ENCODE peak calls at places on chromosomes 12 and 14, in eight cellular contexts. One of them, this sample, is unnamed.

GRCh38 chr12:95102916-95103671 is 29.7 kb upstream of the NR2C1 start:
- DNase-seq in upper lobe of right lung: no peak
- DNase-seq in pancreas: no peak
- DNase-seq in ovary: no peak
- DNase-seq in fibroblast of the aortic adventitia: peak
- DNase-seq in AG09309: peak
- DNase-seq in nephron progenitor cell: no peak
- DNase-seq in hepatocyte: peak
- DNase-seq in this sample: no peak

GRCh38 chr12:118737985-118738540 is 243.3 kb upstream of the SRRM4 start:
- DNase-seq in pancreas: no peak
- DNase-seq in ovary: no peak
- DNase-seq in nephron progenitor cell: no peak
- DNase-seq in upper lobe of right lung: no peak
- DNase-seq in AG09309: no peak
- DNase-seq in fibroblast of the aortic adventitia: no peak
- DNase-seq in hepatocyte: no peak
- DNase-seq in this sample: no peak

GRCh38 chr14:23877538-23878180 is 75.9 kb upstream of the DHRS4 start:
- DNase-seq in ovary: no peak
- DNase-seq in upper lobe of right lung: no peak
- DNase-seq in hepatocyte: no peak
- DNase-seq in AG09309: no peak
- DNase-seq in fibroblast of the aortic adventitia: no peak
- DNase-seq in nephron progenitor cell: no peak
- DNase-seq in pancreas: no peak
- DNase-seq in this sample: no peak

GRCh38 chr12:25712169-25712568 is 159.1 kb upstream of the LMNTD1 start:
- DNase-seq in pancreas: no peak
- DNase-seq in nephron progenitor cell: no peak
- DNase-seq in upper lobe of right lung: no peak
- DNase-seq in AG09309: no peak
- DNase-seq in ovary: no peak
- DNase-seq in fibroblast of the aortic adventitia: no peak
- DNase-seq in hepatocyte: no peak
- DNase-seq in this sample: no peak

GRCh38 chr12:38123566-38124246 is 192.9 kb upstream of the ALG10B start:
- DNase-seq in nephron progenitor cell: no peak
- DNase-seq in fibroblast of the aortic adventitia: no peak
- DNase-seq in pancreas: no peak
- DNase-seq in hepatocyte: no peak
- DNase-seq in AG09309: no peak
- DNase-seq in upper lobe of right lung: no peak
- DNase-seq in ovary: no peak
- DNase-seq in this sample: no peak

GRCh38 chr12:102964872-102965271 is 7.4 kb downstream of the ASCL1 start:
- DNase-seq in hepatocyte: peak
- DNase-seq in fibroblast of the aortic adventitia: no peak
- DNase-seq in AG09309: no peak
- DNase-seq in nephron progenitor cell: peak
- DNase-seq in upper lobe of right lung: no peak
- DNase-seq in ovary: no peak
- DNase-seq in pancreas: peak
- DNase-seq in this sample: no peak

GRCh38 chr14:44846232-44846824 is 115.4 kb downstream of the KLHL28 start:
- DNase-seq in upper lobe of right lung: no peak
- DNase-seq in nephron progenitor cell: peak
- DNase-seq in AG09309: peak
- DNase-seq in pancreas: no peak
- DNase-seq in hepatocyte: peak
- DNase-seq in ovary: no peak
- DNase-seq in fibroblast of the aortic adventitia: peak
- DNase-seq in this sample: no peak

GRCh38 chr14:106883218-106883692 is 1356.9 kb downstream of the TMEM121 start:
- DNase-seq in pancreas: no peak
- DNase-seq in AG09309: no peak
- DNase-seq in ovary: peak
- DNase-seq in fibroblast of the aortic adventitia: no peak
- DNase-seq in upper lobe of right lung: no peak
- DNase-seq in nephron progenitor cell: peak
- DNase-seq in hepatocyte: no peak
- DNase-seq in this sample: no peak

GRCh38 chr12:68268971-68269370 is 15.6 kb upstream of the IL22 start:
- DNase-seq in nephron progenitor cell: no peak
- DNase-seq in ovary: no peak
- DNase-seq in AG09309: no peak
- DNase-seq in fibroblast of the aortic adventitia: peak
- DNase-seq in pancreas: no peak
- DNase-seq in upper lobe of right lung: no peak
- DNase-seq in hepatocyte: no peak
- DNase-seq in this sample: no peak

GRCh38 chr14:28751467-28752058 is 15.0 kb upstream of the FOXG1 start:
- DNase-seq in fibroblast of the aortic adventitia: peak
- DNase-seq in hepatocyte: peak
- DNase-seq in ovary: no peak
- DNase-seq in pancreas: no peak
- DNase-seq in AG09309: peak
- DNase-seq in upper lobe of right lung: no peak
- DNase-seq in nephron progenitor cell: peak
- DNase-seq in this sample: no peak

GRCh38 chr14:36767603-36768281 is 106.1 kb downstream of the PAX9 start:
- DNase-seq in hepatocyte: no peak
- DNase-seq in upper lobe of right lung: no peak
- DNase-seq in pancreas: no peak
- DNase-seq in ovary: no peak
- DNase-seq in nephron progenitor cell: peak
- DNase-seq in AG09309: no peak
- DNase-seq in fibroblast of the aortic adventitia: no peak
- DNase-seq in this sample: no peak

GRCh38 chr14:77151245-77151644 is 9.7 kb upstream of the ZDHHC22 start:
- DNase-seq in hepatocyte: peak
- DNase-seq in ovary: no peak
- DNase-seq in fibroblast of the aortic adventitia: no peak
- DNase-seq in upper lobe of right lung: no peak
- DNase-seq in AG09309: no peak
- DNase-seq in nephron progenitor cell: peak
- DNase-seq in pancreas: no peak
- DNase-seq in this sample: peak

GRCh38 chr14:78747809-78748208 is 577.6 kb downstream of the NRXN3 start:
- DNase-seq in fibroblast of the aortic adventitia: no peak
- DNase-seq in AG09309: no peak
- DNase-seq in nephron progenitor cell: no peak
- DNase-seq in upper lobe of right lung: no peak
- DNase-seq in pancreas: no peak
- DNase-seq in hepatocyte: no peak
- DNase-seq in ovary: no peak
- DNase-seq in this sample: no peak

GRCh38 chr12:104063712-104064030 is 660 bp upstream of the HCFC2 start:
- DNase-seq in ovary: no peak
- DNase-seq in upper lobe of right lung: no peak
- DNase-seq in pancreas: no peak
- DNase-seq in hepatocyte: no peak
- DNase-seq in nephron progenitor cell: no peak
- DNase-seq in fibroblast of the aortic adventitia: peak
- DNase-seq in AG09309: no peak
- DNase-seq in this sample: no peak

GRCh38 chr12:9049520-9050133 is 60.3 kb downstream of the KLRG1 start:
- DNase-seq in fibroblast of the aortic adventitia: peak
- DNase-seq in ovary: no peak
- DNase-seq in hepatocyte: peak
- DNase-seq in pancreas: no peak
- DNase-seq in nephron progenitor cell: peak
- DNase-seq in AG09309: peak
- DNase-seq in upper lobe of right lung: no peak
- DNase-seq in this sample: no peak

DNA sequence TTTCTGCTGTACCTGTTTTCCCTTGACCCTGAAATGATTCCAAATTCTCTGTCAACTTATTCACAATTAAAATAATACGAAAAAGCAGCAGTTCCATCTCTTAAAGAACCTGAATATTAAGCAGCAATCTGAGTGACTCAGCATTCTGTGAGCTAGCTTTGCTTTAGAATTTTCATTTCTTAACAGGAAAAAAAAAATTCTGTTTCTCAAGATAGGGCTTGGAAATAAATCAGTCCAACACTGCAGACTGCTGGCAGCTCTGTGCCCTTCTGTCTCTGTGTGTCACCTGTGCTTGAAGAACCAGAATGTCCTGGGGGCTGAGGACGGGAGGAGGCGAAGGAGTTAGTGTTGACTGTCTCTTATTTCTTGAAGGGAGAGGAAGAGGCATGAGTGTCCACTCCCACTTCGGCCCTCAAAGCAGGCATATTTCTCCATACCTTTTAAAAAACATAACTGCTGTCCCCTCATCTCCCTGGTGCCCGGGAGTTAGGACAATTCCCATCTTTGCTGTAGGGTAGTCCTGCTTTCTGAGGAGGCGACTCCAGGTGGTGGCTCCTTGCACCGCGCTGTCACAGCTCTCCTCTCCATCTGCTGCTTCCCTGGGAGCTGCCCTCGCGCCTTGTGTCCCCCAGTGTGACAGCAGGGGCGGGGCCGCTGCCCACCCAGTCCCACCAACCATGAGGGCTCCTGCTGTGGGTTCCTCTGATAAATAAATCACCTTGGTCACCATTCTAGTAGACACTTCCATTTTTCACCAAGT is 203.1 kb downstream of the CALM1 start:
- DNase-seq in AG09309: no peak
- DNase-seq in upper lobe of right lung: no peak
- DNase-seq in nephron progenitor cell: no peak
- DNase-seq in pancreas: no peak
- DNase-seq in ovary: no peak
- DNase-seq in hepatocyte: peak
- DNase-seq in fibroblast of the aortic adventitia: peak
- DNase-seq in this sample: no peak
- TF ChIP-seq CTCF in AG09309: peak
- TF ChIP-seq CTCF in upper lobe of right lung: no peak
- TF ChIP-seq CTCF in nephron progenitor cell: no peak
- TF ChIP-seq CTCF in pancreas: no peak
- TF ChIP-seq CTCF in ovary: no peak
- TF ChIP-seq CTCF in hepatocyte: peak
- TF ChIP-seq CTCF in fibroblast of the aortic adventitia: peak
- TF ChIP-seq CTCF in this sample: peak

GRCh38 chr14:68890173-68890931 is 88.8 kb downstream of the ACTN1 start:
- DNase-seq in hepatocyte: no peak
- DNase-seq in fibroblast of the aortic adventitia: no peak
- DNase-seq in upper lobe of right lung: no peak
- DNase-seq in nephron progenitor cell: no peak
- DNase-seq in ovary: no peak
- DNase-seq in pancreas: no peak
- DNase-seq in AG09309: no peak
- DNase-seq in this sample: no peak

GRCh38 chr14:68886109-68886434 is 93.0 kb downstream of the ACTN1 start:
- DNase-seq in ovary: no peak
- DNase-seq in AG09309: no peak
- DNase-seq in fibroblast of the aortic adventitia: no peak
- DNase-seq in hepatocyte: no peak
- DNase-seq in nephron progenitor cell: no peak
- DNase-seq in upper lobe of right lung: no peak
- DNase-seq in pancreas: no peak
- DNase-seq in this sample: no peak

GRCh38 chr14:68885226-68886108 is 92.6 kb upstream of the ZFP36L1 start:
- DNase-seq in hepatocyte: no peak
- DNase-seq in upper lobe of right lung: no peak
- DNase-seq in fibroblast of the aortic adventitia: no peak
- DNase-seq in ovary: no peak
- DNase-seq in pancreas: no peak
- DNase-seq in AG09309: no peak
- DNase-seq in nephron progenitor cell: no peak
- DNase-seq in this sample: no peak

GRCh38 chr14:68888883-68889282 is 90.2 kb downstream of the ACTN1 start:
- DNase-seq in AG09309: no peak
- DNase-seq in upper lobe of right lung: no peak
- DNase-seq in hepatocyte: no peak
- DNase-seq in nephron progenitor cell: no peak
- DNase-seq in ovary: no peak
- DNase-seq in pancreas: no peak
- DNase-seq in fibroblast of the aortic adventitia: no peak
- DNase-seq in this sample: no peak

GRCh38 chr14:68888025-68888850 is 90.9 kb downstream of the ACTN1 start:
- DNase-seq in ovary: no peak
- DNase-seq in fibroblast of the aortic adventitia: no peak
- DNase-seq in upper lobe of right lung: no peak
- DNase-seq in AG09309: no peak
- DNase-seq in hepatocyte: no peak
- DNase-seq in nephron progenitor cell: no peak
- DNase-seq in pancreas: no peak
- DNase-seq in this sample: no peak
- TF ChIP-seq CTCF in ovary: no peak
- TF ChIP-seq CTCF in fibroblast of the aortic adventitia: no peak
- TF ChIP-seq CTCF in upper lobe of right lung: no peak
- TF ChIP-seq CTCF in AG09309: no peak
- TF ChIP-seq CTCF in hepatocyte: no peak
- TF ChIP-seq CTCF in nephron progenitor cell: no peak
- TF ChIP-seq CTCF in pancreas: no peak
- TF ChIP-seq CTCF in this sample: no peak

DNA sequence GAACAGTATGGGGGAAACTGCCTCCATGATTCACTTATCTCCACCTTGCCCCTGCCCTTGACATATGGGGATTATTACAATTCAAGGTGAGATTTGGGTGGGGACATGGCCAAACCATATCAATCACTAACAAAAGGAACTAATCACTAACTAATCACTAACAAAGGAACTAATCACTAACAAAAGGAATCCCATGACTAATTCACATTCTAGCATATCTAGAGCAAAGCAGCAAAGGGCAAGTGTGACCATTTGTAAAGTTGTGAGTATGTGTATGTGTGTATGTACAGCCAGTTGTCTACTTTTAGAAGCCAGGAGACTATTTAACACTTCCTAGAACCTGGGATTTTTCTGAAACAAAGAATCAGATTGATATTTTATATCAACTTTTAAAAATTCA is 30.9 kb upstream of the PCED1B start:
- DNase-seq in AG09309: no peak
- DNase-seq in fibroblast of the aortic adventitia: no peak
- DNase-seq in hepatocyte: no peak
- DNase-seq in ovary: no peak
- DNase-seq in pancreas: no peak
- DNase-seq in nephron progenitor cell: no peak
- DNase-seq in upper lobe of right lung: no peak
- DNase-seq in this sample: no peak
- TF ChIP-seq CTCF in AG09309: no peak
- TF ChIP-seq CTCF in fibroblast of the aortic adventitia: no peak
- TF ChIP-seq CTCF in hepatocyte: no peak
- TF ChIP-seq CTCF in ovary: no peak
- TF ChIP-seq CTCF in pancreas: no peak
- TF ChIP-seq CTCF in nephron progenitor cell: no peak
- TF ChIP-seq CTCF in upper lobe of right lung: no peak
- TF ChIP-seq CTCF in this sample: no peak

GRCh38 chr12:19435831-19436497 is 3.3 kb upstream of the AEBP2 start:
- DNase-seq in hepatocyte: no peak
- DNase-seq in nephron progenitor cell: no peak
- DNase-seq in upper lobe of right lung: no peak
- DNase-seq in AG09309: no peak
- DNase-seq in ovary: no peak
- DNase-seq in fibroblast of the aortic adventitia: no peak
- DNase-seq in pancreas: no peak
- DNase-seq in this sample: no peak
- TF ChIP-seq CTCF in hepatocyte: no peak
- TF ChIP-seq CTCF in nephron progenitor cell: no peak
- TF ChIP-seq CTCF in upper lobe of right lung: no peak
- TF ChIP-seq CTCF in AG09309: no peak
- TF ChIP-seq CTCF in ovary: no peak
- TF ChIP-seq CTCF in fibroblast of the aortic adventitia: no peak
- TF ChIP-seq CTCF in pancreas: no peak
- TF ChIP-seq CTCF in this sample: no peak

GRCh38 chr12:31959701-31960391 is 631 bp downstream of the RESF1 start:
- DNase-seq in hepatocyte: peak
- DNase-seq in upper lobe of right lung: no peak
- DNase-seq in fibroblast of the aortic adventitia: peak
- DNase-seq in AG09309: peak
- DNase-seq in nephron progenitor cell: peak
- DNase-seq in ovary: peak
- DNase-seq in pancreas: peak
- DNase-seq in this sample: peak
- TF ChIP-seq CTCF in hepatocyte: peak
- TF ChIP-seq CTCF in upper lobe of right lung: no peak
- TF ChIP-seq CTCF in fibroblast of the aortic adventitia: peak
- TF ChIP-seq CTCF in AG09309: peak
- TF ChIP-seq CTCF in nephron progenitor cell: no peak
- TF ChIP-seq CTCF in ovary: no peak
- TF ChIP-seq CTCF in pancreas: no peak
- TF ChIP-seq CTCF in this sample: no peak

This sample was measured in dorsolateral prefrontal cortex.